ENCODE peak calls at places on chromosomes 2 and 18, in five cellular contexts. One of them, this sample, is unnamed.

GRCh38 chr2:138787053-138787666 is 7.0 kb upstream of the NXPH2 start:
- DNase-seq in RWPE1: peak
- DNase-seq in Peyer's patch: no peak
- DNase-seq in heart left ventricle: no peak
- DNase-seq in epithelial cell of prostate: no peak
- DNase-seq in this sample: no peak

GRCh38 chr18:79933765-79934164 is 17.7 kb downstream of the SLC66A2 start:
- DNase-seq in RWPE1: no peak
- DNase-seq in Peyer's patch: peak
- DNase-seq in heart left ventricle: peak
- DNase-seq in epithelial cell of prostate: no peak
- DNase-seq in this sample: no peak

GRCh38 chr2:55087930-55088329 is 37.7 kb upstream of the RTN4 start:
- DNase-seq in RWPE1: no peak
- DNase-seq in Peyer's patch: no peak
- DNase-seq in heart left ventricle: no peak
- DNase-seq in epithelial cell of prostate: no peak
- DNase-seq in this sample: no peak

GRCh38 chr2:108417254-108417653 is 31.8 kb upstream of the GCC2 start:
- DNase-seq in RWPE1: no peak
- DNase-seq in Peyer's patch: no peak
- DNase-seq in heart left ventricle: no peak
- DNase-seq in epithelial cell of prostate: no peak
- DNase-seq in this sample: no peak

GRCh38 chr2:14761118-14761517 is 128.6 kb downstream of the LRATD1 start:
- DNase-seq in RWPE1: no peak
- DNase-seq in Peyer's patch: no peak
- DNase-seq in heart left ventricle: no peak
- DNase-seq in epithelial cell of prostate: no peak
- DNase-seq in this sample: no peak

GRCh38 chr2:189798312-189799029 is 14.2 kb downstream of the PMS1 start:
- DNase-seq in RWPE1: peak
- DNase-seq in Peyer's patch: no peak
- DNase-seq in heart left ventricle: no peak
- DNase-seq in epithelial cell of prostate: no peak
- DNase-seq in this sample: no peak

GRCh38 chr18:63850010-63850409 is 37.5 kb upstream of the SERPINB2 start:
- DNase-seq in RWPE1: peak
- DNase-seq in Peyer's patch: no peak
- DNase-seq in heart left ventricle: no peak
- DNase-seq in epithelial cell of prostate: no peak
- DNase-seq in this sample: peak

GRCh38 chr2:241150660-241151530 is 628 bp downstream of the PPP1R7 start:
- DNase-seq in RWPE1: no peak
- DNase-seq in Peyer's patch: no peak
- DNase-seq in heart left ventricle: peak
- DNase-seq in epithelial cell of prostate: no peak
- DNase-seq in this sample: no peak

GRCh38 chr2:97840198-97840597 is 126.8 kb downstream of the ZAP70 start:
- DNase-seq in RWPE1: no peak
- DNase-seq in Peyer's patch: no peak
- DNase-seq in heart left ventricle: no peak
- DNase-seq in epithelial cell of prostate: no peak
- DNase-seq in this sample: no peak

GRCh38 chr2:160269803-160270570 is 69.9 kb upstream of the ITGB6 start:
- DNase-seq in RWPE1: peak
- DNase-seq in Peyer's patch: peak
- DNase-seq in heart left ventricle: peak
- DNase-seq in epithelial cell of prostate: no peak
- DNase-seq in this sample: peak

GRCh38 chr2:25341031-25341727 is 546 bp downstream of the DNMT3A start:
- DNase-seq in RWPE1: no peak
- DNase-seq in Peyer's patch: no peak
- DNase-seq in heart left ventricle: peak
- DNase-seq in epithelial cell of prostate: no peak
- DNase-seq in this sample: no peak

GRCh38 chr2:147086715-147087114 is 758.1 kb upstream of the ACVR2A start:
- DNase-seq in RWPE1: peak
- DNase-seq in Peyer's patch: no peak
- DNase-seq in heart left ventricle: no peak
- DNase-seq in epithelial cell of prostate: no peak
- DNase-seq in this sample: no peak

GRCh38 chr2:128273469-128274081 is 45.1 kb downstream of the HS6ST1 start:
- DNase-seq in RWPE1: no peak
- DNase-seq in Peyer's patch: peak
- DNase-seq in heart left ventricle: no peak
- DNase-seq in epithelial cell of prostate: no peak
- DNase-seq in this sample: no peak

GRCh38 chr18:37701967-37702366 is 136.4 kb upstream of the CELF4 start:
- DNase-seq in RWPE1: no peak
- DNase-seq in Peyer's patch: no peak
- DNase-seq in heart left ventricle: peak
- DNase-seq in epithelial cell of prostate: no peak
- DNase-seq in this sample: no peak
- H3K27ac ChIP-seq in RWPE1: no peak
- H3K27ac ChIP-seq in Peyer's patch: no peak
- H3K27ac ChIP-seq in heart left ventricle: no peak
- H3K27ac ChIP-seq in epithelial cell of prostate: no peak
- H3K27ac ChIP-seq in this sample: no peak

DNA sequence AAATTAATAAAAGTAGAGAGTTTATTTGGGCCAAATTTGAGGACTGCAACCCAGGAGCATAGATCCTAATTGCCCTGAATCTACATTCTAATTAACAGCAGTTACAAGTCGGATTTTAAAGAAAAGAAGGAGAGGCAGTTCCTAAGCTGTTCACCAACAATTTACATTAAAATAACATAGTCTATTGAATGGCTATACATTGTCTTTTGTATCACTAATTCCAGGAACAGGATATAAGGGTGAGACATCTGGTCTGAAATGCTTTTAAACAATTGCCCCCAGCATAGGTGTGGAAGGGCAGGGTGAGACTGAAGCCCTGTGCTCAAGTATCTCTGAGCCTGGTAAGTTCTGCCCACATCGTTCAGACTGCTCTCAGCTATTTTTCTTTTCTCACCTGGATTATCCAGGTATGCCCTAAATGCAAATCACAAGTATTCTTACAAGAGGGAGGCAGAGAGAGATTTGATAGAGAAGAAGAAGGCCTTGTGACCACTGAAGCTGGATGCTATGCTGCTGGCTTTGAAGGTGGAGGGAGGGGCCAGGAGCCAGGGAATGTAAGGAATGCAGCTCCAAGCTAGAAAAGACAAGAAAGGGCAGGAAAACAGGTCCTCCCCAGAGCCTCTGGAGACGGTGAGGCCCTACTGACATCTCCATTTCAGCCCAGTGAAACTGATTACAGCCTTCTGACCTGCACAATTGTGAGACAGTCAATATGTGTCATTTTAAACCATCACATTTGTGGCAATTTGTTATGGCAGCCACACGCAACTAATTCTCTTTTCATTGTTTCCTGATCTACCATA is 189.4 kb upstream of the ARL4C start:
- DNase-seq in RWPE1: peak
- DNase-seq in Peyer's patch: no peak
- DNase-seq in heart left ventricle: no peak
- DNase-seq in epithelial cell of prostate: no peak
- DNase-seq in this sample: peak
- H3K27ac ChIP-seq in RWPE1: peak
- H3K27ac ChIP-seq in Peyer's patch: no peak
- H3K27ac ChIP-seq in heart left ventricle: no peak
- H3K27ac ChIP-seq in epithelial cell of prostate: peak
- H3K27ac ChIP-seq in this sample: peak

DNA sequence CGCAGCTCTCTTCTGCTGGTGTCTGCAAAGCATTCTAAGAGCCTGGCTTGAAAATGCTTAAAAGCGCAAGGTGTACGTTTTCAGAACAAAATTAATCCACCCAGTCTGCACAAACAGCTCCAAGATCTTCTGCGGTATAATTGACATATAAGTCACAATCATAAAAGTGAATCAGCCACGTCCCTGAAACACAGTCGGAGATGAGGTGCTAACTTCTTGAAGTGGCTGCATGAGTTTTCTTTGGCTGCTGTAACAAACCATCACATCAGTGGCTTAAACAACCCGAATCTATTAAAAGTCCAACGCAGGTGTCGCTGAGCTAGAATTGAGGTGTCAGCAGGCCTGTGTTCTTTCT is 32.6 kb downstream of the ARL4C start:
- DNase-seq in RWPE1: no peak
- DNase-seq in Peyer's patch: no peak
- DNase-seq in heart left ventricle: no peak
- DNase-seq in epithelial cell of prostate: no peak
- DNase-seq in this sample: no peak
- H3K27ac ChIP-seq in RWPE1: peak
- H3K27ac ChIP-seq in Peyer's patch: no peak
- H3K27ac ChIP-seq in heart left ventricle: no peak
- H3K27ac ChIP-seq in epithelial cell of prostate: no peak
- H3K27ac ChIP-seq in this sample: no peak

GRCh38 chr18:55465313-55465712 is 122.7 kb downstream of the TCF4 start:
- DNase-seq in RWPE1: no peak
- DNase-seq in Peyer's patch: no peak
- DNase-seq in heart left ventricle: no peak
- DNase-seq in epithelial cell of prostate: no peak
- DNase-seq in this sample: no peak
- H3K27ac ChIP-seq in RWPE1: no peak
- H3K27ac ChIP-seq in Peyer's patch: no peak
- H3K27ac ChIP-seq in heart left ventricle: no peak
- H3K27ac ChIP-seq in epithelial cell of prostate: no peak
- H3K27ac ChIP-seq in this sample: no peak

DNA sequence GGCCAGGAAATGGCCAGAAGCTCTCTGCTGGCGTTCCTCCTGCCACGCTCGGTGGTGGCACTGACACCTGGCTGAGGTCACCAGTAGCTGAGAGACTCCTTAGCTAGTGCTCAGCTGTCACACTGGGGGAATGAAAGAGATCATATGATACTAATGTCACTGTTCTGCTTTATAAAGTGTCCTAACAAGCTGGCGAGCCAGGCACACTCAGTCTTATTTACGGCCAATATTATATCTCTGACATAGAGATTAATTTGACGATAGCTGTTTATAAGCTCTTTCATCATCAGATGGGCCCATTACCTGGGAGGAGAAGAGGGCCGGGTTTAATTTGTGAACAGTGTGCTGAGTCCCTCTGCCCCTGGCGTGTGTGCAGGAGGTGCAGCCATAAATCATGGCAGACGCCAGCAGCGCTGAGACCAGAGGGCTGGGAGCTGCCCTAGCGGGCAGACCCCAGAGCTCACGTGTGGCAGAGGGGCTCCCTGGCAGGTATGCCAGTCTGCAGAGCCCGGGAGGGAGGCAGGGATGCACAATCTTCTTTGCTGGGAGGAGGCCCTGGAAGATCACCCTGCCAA is 246.5 kb downstream of the HAUS1 start:
- DNase-seq in RWPE1: no peak
- DNase-seq in Peyer's patch: peak
- DNase-seq in heart left ventricle: no peak
- DNase-seq in epithelial cell of prostate: no peak
- DNase-seq in this sample: no peak
- H3K27ac ChIP-seq in RWPE1: peak
- H3K27ac ChIP-seq in Peyer's patch: no peak
- H3K27ac ChIP-seq in heart left ventricle: no peak
- H3K27ac ChIP-seq in epithelial cell of prostate: no peak
- H3K27ac ChIP-seq in this sample: no peak

GRCh38 chr2:126175222-126175621 is 480.7 kb upstream of the GYPC start:
- DNase-seq in RWPE1: no peak
- DNase-seq in Peyer's patch: no peak
- DNase-seq in heart left ventricle: no peak
- DNase-seq in epithelial cell of prostate: no peak
- DNase-seq in this sample: no peak

GRCh38 chr2:126177479-126177878 is 478.5 kb upstream of the GYPC start:
- DNase-seq in RWPE1: no peak
- DNase-seq in Peyer's patch: no peak
- DNase-seq in heart left ventricle: no peak
- DNase-seq in epithelial cell of prostate: no peak
- DNase-seq in this sample: no peak

DNA sequence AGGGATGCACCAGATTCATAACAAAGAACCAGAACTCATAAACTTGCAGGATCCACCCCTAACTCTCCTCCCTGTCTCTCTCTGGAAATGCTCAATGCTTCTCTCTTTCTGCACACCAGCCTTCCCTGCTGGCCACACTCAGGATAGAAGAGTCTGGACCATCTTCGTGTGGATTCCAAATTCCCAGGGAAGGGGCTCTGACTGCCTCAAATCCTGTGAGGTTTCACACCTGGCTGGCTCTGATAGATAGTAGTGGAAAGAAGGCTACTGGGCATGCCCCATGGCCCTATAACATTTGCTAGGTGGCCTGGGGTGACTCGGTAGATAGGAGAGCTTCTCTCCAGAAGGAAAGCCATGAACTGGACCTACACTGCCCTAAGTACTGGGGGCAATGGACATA is 483.2 kb upstream of the GYPC start:
- DNase-seq in RWPE1: no peak
- DNase-seq in Peyer's patch: no peak
- DNase-seq in heart left ventricle: no peak
- DNase-seq in epithelial cell of prostate: no peak
- DNase-seq in this sample: no peak
- H3K27ac ChIP-seq in RWPE1: no peak
- H3K27ac ChIP-seq in Peyer's patch: no peak
- H3K27ac ChIP-seq in heart left ventricle: no peak
- H3K27ac ChIP-seq in epithelial cell of prostate: no peak
- H3K27ac ChIP-seq in this sample: no peak

GRCh38 chr2:21268197-21268870 is 144.6 kb downstream of the TDRD15 start:
- DNase-seq in RWPE1: no peak
- DNase-seq in Peyer's patch: no peak
- DNase-seq in heart left ventricle: peak
- DNase-seq in epithelial cell of prostate: no peak
- DNase-seq in this sample: no peak
- H3K27ac ChIP-seq in RWPE1: no peak
- H3K27ac ChIP-seq in Peyer's patch: no peak
- H3K27ac ChIP-seq in heart left ventricle: peak
- H3K27ac ChIP-seq in epithelial cell of prostate: no peak
- H3K27ac ChIP-seq in this sample: no peak

GRCh38 chr2:231172020-231172419 is 26.4 kb upstream of the ARMC9 start:
- DNase-seq in RWPE1: no peak
- DNase-seq in Peyer's patch: no peak
- DNase-seq in heart left ventricle: no peak
- DNase-seq in epithelial cell of prostate: no peak
- DNase-seq in this sample: no peak

GRCh38 chr2:231167745-231168459 is 30.5 kb upstream of the ARMC9 start:
- DNase-seq in RWPE1: no peak
- DNase-seq in Peyer's patch: no peak
- DNase-seq in heart left ventricle: no peak
- DNase-seq in epithelial cell of prostate: no peak
- DNase-seq in this sample: no peak

GRCh38 chr2:231168460-231169139 is 29.8 kb upstream of the ARMC9 start:
- DNase-seq in RWPE1: no peak
- DNase-seq in Peyer's patch: no peak
- DNase-seq in heart left ventricle: no peak
- DNase-seq in epithelial cell of prostate: no peak
- DNase-seq in this sample: no peak

GRCh38 chr2:231169475-231169874 is 29.0 kb upstream of the ARMC9 start:
- DNase-seq in RWPE1: no peak
- DNase-seq in Peyer's patch: no peak
- DNase-seq in heart left ventricle: no peak
- DNase-seq in epithelial cell of prostate: no peak
- DNase-seq in this sample: no peak

DNA sequence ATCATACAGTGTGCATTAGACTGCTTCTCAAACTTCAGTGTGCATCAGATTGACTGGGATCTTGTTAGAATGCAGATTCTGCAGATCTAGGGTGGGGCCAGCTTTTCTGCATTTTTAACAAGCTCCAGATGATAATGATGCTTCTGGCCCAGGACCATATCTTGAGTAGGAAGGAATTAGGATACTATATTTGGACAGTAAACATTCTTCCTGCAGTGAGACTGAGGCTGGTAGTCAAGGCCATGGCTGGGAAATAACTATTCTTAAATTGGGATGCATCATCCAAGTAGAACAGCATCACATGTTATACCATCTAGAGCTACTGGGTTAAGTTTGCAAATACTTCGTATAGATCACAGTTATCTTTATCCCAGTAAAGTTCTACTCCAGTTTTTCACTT is 28.4 kb upstream of the ARMC9 start:
- DNase-seq in RWPE1: no peak
- DNase-seq in Peyer's patch: no peak
- DNase-seq in heart left ventricle: no peak
- DNase-seq in epithelial cell of prostate: no peak
- DNase-seq in this sample: no peak
- H3K27ac ChIP-seq in RWPE1: no peak
- H3K27ac ChIP-seq in Peyer's patch: no peak
- H3K27ac ChIP-seq in heart left ventricle: no peak
- H3K27ac ChIP-seq in epithelial cell of prostate: no peak
- H3K27ac ChIP-seq in this sample: no peak

This sample was measured in PC-9.